ENCODE peak calls at places on chromosomes 11 and 22, in ten cellular contexts. N is AG10803, Y is body of pancreas, R is MG63, C is SK-MEL-5, Q is NCI-H1694, T is AML-193, X is A549, H is GM20000, S is SK-N-DZ. Z is an unnamed sample.
A peak's percentile ranks its signal among the peaks of the same experiment; 100 is the strongest.

GRCh38 chr22:23565288-23565941 is 14.7 kb downstream of the IGLL1 start:
- DNase-seq in N (no peak), Y (no peak), R (no peak), C (peak; percentile 55), Q (no peak), T (no peak), X (peak; percentile 22), H (peak; percentile 49), S (peak; percentile 89), Z (no peak)

GRCh38 chr11:115469361-115469760 is 34.9 kb downstream of the CADM1 start:
- DNase-seq in N (no peak), Y (no peak), R (no peak), C (no peak), Q (no peak), T (no peak), X (no peak), H (no peak), S (no peak), Z (peak; percentile 81)

GRCh38 chr11:107648247-107648646 is 57.3 kb downstream of the ELMOD1 start:
- DNase-seq in N (no peak), Y (no peak), R (no peak), C (no peak), Q (no peak), T (no peak), X (no peak), H (no peak), S (no peak), Z (no peak)

GRCh38 chr11:27471067-27471587 is 1.5 kb downstream of the LGR4 start:
- DNase-seq in N (no peak), Y (peak; percentile 37), R (no peak), C (no peak), Q (no peak), T (no peak), X (peak; percentile 41), H (peak; percentile 12), S (peak; percentile 25), Z (no peak)

GRCh38 chr22:49490692-49491091 is 337.0 kb downstream of the BRD1 start:
- DNase-seq in N (no peak), Y (no peak), R (no peak), C (no peak), Q (no peak), T (no peak), X (no peak), H (no peak), S (no peak), Z (no peak)

GRCh38 chr22:46935506-46936377 is 173.3 kb downstream of the TBC1D22A start:
- DNase-seq in N (no peak), Y (no peak), R (no peak), C (no peak), Q (peak; percentile 23), T (no peak), X (no peak), H (no peak), S (no peak), Z (peak; percentile 57)

GRCh38 chr11:11406652-11407051 is 53.6 kb upstream of the CSNK2A3 start:
- DNase-seq in N (no peak), Y (no peak), R (no peak), C (no peak), Q (no peak), T (no peak), X (no peak), H (no peak), S (no peak), Z (no peak)

GRCh38 chr11:19389787-19390303 is 149.1 kb upstream of the E2F8 start:
- DNase-seq in N (peak; percentile 64), Y (peak; percentile 39), R (no peak), C (no peak), Q (no peak), T (no peak), X (no peak), H (no peak), S (no peak), Z (no peak)

GRCh38 chr22:19941365-19942070 is at the start of the genes COMT and TXNRD2:
- DNase-seq in N (peak; percentile 65), Y (peak; percentile 75), R (peak; percentile 75), C (peak; percentile 64), Q (no peak), T (peak; percentile 12), X (peak; percentile 46), H (peak; percentile 93), S (peak; percentile 65), Z (peak; percentile 29)

GRCh38 chr11:12413141-12414055 is 36.0 kb downstream of the PARVA start:
- DNase-seq in N (no peak), Y (no peak), R (peak; percentile 26), C (no peak), Q (no peak), T (no peak), X (no peak), H (no peak), S (no peak), Z (no peak)

GRCh38 chr11:47672283-47672730 is 29.9 kb upstream of the MTCH2 start:
- DNase-seq in N (no peak), Y (no peak), R (peak; percentile 9), C (no peak), Q (no peak), T (no peak), X (peak; percentile 57), H (no peak), S (no peak), Z (no peak)

GRCh38 chr11:111540114-111540920 is at the start of gene LAYN:
- DNase-seq in N (peak; percentile 72), Y (peak; percentile 39), R (peak; percentile 74), C (no peak), Q (no peak), T (no peak), X (no peak), H (peak; percentile 48), S (peak; percentile 74), Z (no peak)

GRCh38 chr11:12677131-12677530 is 2.9 kb downstream of the TEAD1 start:
- DNase-seq in N (no peak), Y (no peak), R (peak; percentile 38), C (peak; percentile 48), Q (no peak), T (no peak), X (no peak), H (no peak), S (peak; percentile 55), Z (no peak)

GRCh38 chr11:119787074-119787461 is 58.1 kb upstream of the NECTIN1 start:
- DNase-seq in N (no peak), Y (no peak), R (no peak), C (no peak), Q (no peak), T (no peak), X (no peak), H (no peak), S (no peak), Z (no peak)

GRCh38 chr11:12756101-12756500 is 81.9 kb downstream of the TEAD1 start:
- DNase-seq in N (no peak), Y (no peak), R (no peak), C (no peak), Q (no peak), T (no peak), X (no peak), H (no peak), S (no peak), Z (no peak)

GRCh38 chr11:103637250-103637649 is 399.2 kb upstream of the DDI1 start:
- DNase-seq in N (peak; percentile 54), Y (no peak), R (no peak), C (no peak), Q (no peak), T (no peak), X (no peak), H (no peak), S (no peak), Z (no peak)

GRCh38 chr22:46564084-46564714 is 26.8 kb upstream of the CELSR1 start:
- DNase-seq in N (no peak), Y (no peak), R (no peak), C (no peak), Q (no peak), T (no peak), X (no peak), H (no peak), S (no peak), Z (no peak)

GRCh38 chr11:45155058-45155551 is 8.7 kb downstream of the PRDM11 start:
- DNase-seq in N (no peak), Y (no peak), R (no peak), C (no peak), Q (no peak), T (no peak), X (no peak), H (no peak), S (no peak), Z (no peak)

GRCh38 chr11:81869337-81870065 is 864.2 kb downstream of the FAM181B start:
- DNase-seq in N (no peak), Y (no peak), R (no peak), C (no peak), Q (no peak), T (peak; percentile 91), X (no peak), H (peak; percentile 52), S (no peak), Z (peak; percentile 98)

GRCh38 chr11:59755701-59756495 is 722 bp downstream of the STX3 start:
- DNase-seq in N (peak; percentile 66), Y (peak; percentile 82), R (peak; percentile 79), C (peak; percentile 63), Q (no peak), T (peak; percentile 30), X (peak; percentile 49), H (no peak), S (peak; percentile 7), Z (peak; percentile 25)

GRCh38 chr11:11579012-11579755 is 42.6 kb downstream of the GALNT18 start:
- DNase-seq in N (no peak), Y (peak; percentile 28), R (no peak), C (no peak), Q (no peak), T (no peak), X (no peak), H (no peak), S (no peak), Z (no peak)

GRCh38 chr11:131064373-131064991 is 148.2 kb upstream of the SNX19 start:
- DNase-seq in N (peak; percentile 61), Y (peak; percentile 48), R (peak; percentile 32), C (peak; percentile 67), Q (no peak), T (peak; percentile 1), X (peak; percentile 52), H (peak; percentile 74), S (peak; percentile 21), Z (peak; percentile 35)

GRCh38 chr22:49170053-49170452 is 657.6 kb downstream of the BRD1 start:
- DNase-seq in N (no peak), Y (no peak), R (no peak), C (peak; percentile 28), Q (no peak), T (no peak), X (no peak), H (no peak), S (no peak), Z (no peak)

GRCh38 chr11:64060861-64061444 is 25.2 kb downstream of the FLRT1 start:
- DNase-seq in N (peak; percentile 24), Y (no peak), R (peak; percentile 17), C (no peak), Q (peak; percentile 50), T (no peak), X (peak; percentile 34), H (peak; percentile 89), S (peak; percentile 78), Z (no peak)

GRCh38 chr11:131897247-131897646 is 526.8 kb downstream of the NTM start:
- DNase-seq in N (no peak), Y (no peak), R (no peak), C (no peak), Q (no peak), T (no peak), X (no peak), H (no peak), S (no peak), Z (no peak)

GRCh38 chr11:47348859-47349258 is 3.6 kb downstream of the MYBPC3 start:
- DNase-seq in N (no peak), Y (no peak), R (no peak), C (peak; percentile 70), Q (peak; percentile 29), T (peak; percentile 62), X (peak; percentile 63), H (no peak), S (peak; percentile 55), Z (peak; percentile 71)

GRCh38 chr11:64849600-64850356 is 5.3 kb upstream of the CDC42BPG start:
- DNase-seq in N (peak; percentile 60), Y (no peak), R (peak; percentile 54), C (no peak), Q (peak; percentile 35), T (no peak), X (no peak), H (no peak), S (no peak), Z (no peak)

GRCh38 chr11:43359432-43359818 is 705 bp downstream of the TTC17 start:
- DNase-seq in N (peak; percentile 26), Y (no peak), R (peak; percentile 13), C (peak; percentile 18), Q (no peak), T (no peak), X (peak; percentile 15), H (peak; percentile 39), S (peak; percentile 37), Z (no peak)